ENCODE peak calls at places on chromosomes 12 and 14, in ten cellular contexts. O is neural crest cell; I is stimulated activated CD8-positive, alpha-beta memory T cell treated with anti-CD3 and anti-CD28 coated beads, Interleukin-15, amount 100 ng/mL, for 24 hours; Y is AG10803; K is effector memory CD4-positive, alpha-beta T cell; E is T follicular helper cell; X is PC-3; L is GM13977; W is NCI-H1105 treated with DMSO at 0.1 percent for 48 hours; M is HT1080. T is an unnamed sample.

GRCh38 chr14:104975481-104976197 is 2.5 kb downstream of the AHNAK2 start:
- DNase-seq in K (no peak), L (peak; percentile 56), W (no peak), O (no peak), E (no peak), M (no peak), Y (no peak), X (no peak), I (no peak), T (no peak)

GRCh38 chr12:14366211-14366762 is 805 bp downstream of the ATF7IP start:
- DNase-seq in K (no peak), L (no peak), Y (peak; percentile 45), W (peak; percentile 38), X (peak; percentile 29), M (no peak), O (no peak), I (no peak), E (no peak), T (no peak)

GRCh38 chr14:101584049-101584859 is 23.0 kb downstream of the DIO3 start:
- DNase-seq in X (no peak), W (no peak), O (no peak), K (no peak), E (no peak), L (no peak), Y (peak; percentile 84), M (no peak), I (no peak), T (no peak)

GRCh38 chr14:45891417-45892080 is 638.5 kb upstream of the MIS18BP1 start:
- DNase-seq in M (peak; percentile 24), I (no peak), E (no peak), L (no peak), X (peak; percentile 87), Y (no peak), O (peak; percentile 9), W (peak; percentile 97), K (no peak), T (peak; percentile 23)

GRCh38 chr14:89924224-89924623 is 30.3 kb downstream of the EFCAB11 start:
- DNase-seq in I (no peak), K (no peak), L (no peak), E (no peak), X (no peak), M (no peak), O (no peak), Y (peak; percentile 29), W (no peak), T (no peak)

GRCh38 chr14:26687438-26687837 is 89.6 kb upstream of the NOVA1 start:
- DNase-seq in L (no peak), E (no peak), O (no peak), M (no peak), K (no peak), I (no peak), Y (no peak), X (no peak), W (no peak), T (no peak)

GRCh38 chr12:104733717-104734175 is 224.3 kb downstream of the SLC41A2 start:
- DNase-seq in M (no peak), E (no peak), Y (no peak), L (peak; percentile 55), I (no peak), W (no peak), K (no peak), O (no peak), X (peak; percentile 44), T (no peak)

GRCh38 chr14:66359500-66359899 is 126.7 kb upstream of the CCDC196 start:
- DNase-seq in X (peak; percentile 70), E (no peak), W (peak; percentile 81), Y (peak; percentile 75), I (no peak), K (no peak), M (peak; percentile 30), L (peak; percentile 46), O (peak; percentile 32), T (peak; percentile 68)

GRCh38 chr12:2212971-2213869 is 160.4 kb downstream of the CACNA1C start:
- DNase-seq in K (no peak), X (no peak), I (no peak), M (no peak), W (no peak), O (no peak), L (no peak), Y (no peak), E (no peak), T (peak; percentile 12)

GRCh38 chr12:27610380-27610779 is 85.9 kb upstream of the REP15 start:
- DNase-seq in Y (peak; percentile 76), E (no peak), I (no peak), K (no peak), W (no peak), O (no peak), X (peak; percentile 88), L (no peak), M (peak; percentile 38), T (no peak)

GRCh38 chr12:57632369-57632897 is 568 bp downstream of the B4GALNT1 start:
- DNase-seq in L (peak; percentile 38), I (no peak), W (peak; percentile 17), E (no peak), Y (peak; percentile 17), X (peak; percentile 25), O (no peak), K (no peak), M (no peak), T (no peak)

GRCh38 chr12:93552427-93552826 is 20.0 kb upstream of the SOCS2 start:
- DNase-seq in O (no peak), M (no peak), K (no peak), Y (no peak), E (no peak), X (no peak), L (no peak), W (no peak), I (no peak), T (no peak)

GRCh38 chr12:110426300-110426910 is 22.9 kb upstream of the ANAPC7 start:
- DNase-seq in K (no peak), E (no peak), L (no peak), O (no peak), X (no peak), Y (peak; percentile 58), I (no peak), W (no peak), M (no peak), T (no peak)

GRCh38 chr12:2169964-2170363 is 117.2 kb downstream of the CACNA1C start:
- DNase-seq in Y (peak; percentile 64), M (no peak), K (no peak), X (no peak), L (no peak), W (no peak), O (no peak), E (no peak), I (no peak), T (no peak)

GRCh38 chr14:105201928-105202513 is 20.9 kb upstream of the NUDT14 start:
- DNase-seq in E (no peak), K (no peak), X (no peak), Y (no peak), W (no peak), L (no peak), M (no peak), O (no peak), I (no peak), T (no peak)

GRCh38 chr12:49233842-49234526 is 30.9 kb upstream of the TUBA1C start:
- DNase-seq in I (no peak), L (peak; percentile 29), M (no peak), X (no peak), O (no peak), K (no peak), Y (no peak), E (no peak), W (peak; percentile 93), T (no peak)

GRCh38 chr12:26833692-26834168 is 736 bp upstream of the ITPR2 start:
- DNase-seq in Y (no peak), K (no peak), X (peak; percentile 34), I (no peak), E (no peak), W (peak; percentile 56), M (no peak), L (peak; percentile 65), O (peak; percentile 13), T (peak; percentile 60)

GRCh38 chr12:122159879-122160278 is 14.1 kb downstream of the IL31 start:
- DNase-seq in O (no peak), Y (no peak), E (no peak), M (no peak), I (no peak), X (no peak), L (no peak), W (no peak), K (no peak), T (no peak)

GRCh38 chr14:106635569-106635968 is 1109.2 kb downstream of the TMEM121 start:
- DNase-seq in E (no peak), I (no peak), Y (no peak), X (no peak), M (no peak), O (no peak), L (no peak), K (no peak), W (no peak), T (no peak)

GRCh38 chr12:113005759-113006158 is 27.4 kb downstream of the OAS2 start:
- DNase-seq in X (peak; percentile 45), I (no peak), E (no peak), L (no peak), M (no peak), Y (peak; percentile 3), O (no peak), W (no peak), K (no peak), T (no peak)

GRCh38 chr12:96886998-96887677 is 19.9 kb upstream of the NEDD1 start:
- DNase-seq in M (no peak), L (no peak), E (no peak), X (no peak), O (no peak), W (no peak), Y (peak; percentile 25), K (no peak), I (no peak), T (no peak)

GRCh38 chr12:67428431-67428830 is 159.3 kb downstream of the CAND1 start:
- DNase-seq in K (no peak), O (no peak), E (no peak), I (no peak), Y (no peak), W (no peak), M (no peak), X (peak; percentile 76), L (no peak), T (peak; percentile 41)

GRCh38 chr14:88468396-88468795 is 82.9 kb downstream of the SPATA7 start:
- DNase-seq in E (no peak), O (no peak), X (peak; percentile 69), I (no peak), Y (peak; percentile 55), M (peak; percentile 8), W (no peak), L (no peak), K (no peak), T (peak; percentile 10)

GRCh38 chr12:118109088-118109487 is 5.3 kb upstream of the VSIG10 start:
- DNase-seq in O (no peak), L (no peak), X (no peak), M (no peak), E (no peak), W (no peak), I (no peak), K (no peak), Y (no peak), T (no peak)

GRCh38 chr14:20418501-20418909 is 5.2 kb upstream of the TEP1 start:
- DNase-seq in W (no peak), E (no peak), Y (no peak), I (no peak), M (no peak), K (no peak), L (no peak), O (no peak), X (no peak), T (no peak)

GRCh38 chr14:63174760-63175191 is 29.5 kb upstream of the RHOJ start:
- DNase-seq in K (no peak), W (peak; percentile 62), M (peak; percentile 72), X (peak; percentile 63), I (no peak), O (peak; percentile 26), E (no peak), Y (peak; percentile 69), L (peak; percentile 20), T (peak; percentile 56)

GRCh38 chr14:35122696-35123387 is 490 bp downstream of the PRORP start:
- DNase-seq in I (peak; percentile 6), K (no peak), M (no peak), O (no peak), L (no peak), X (peak; percentile 41), W (peak; percentile 55), E (no peak), Y (peak; percentile 54), T (peak; percentile 22)

GRCh38 chr14:102063092-102063807 is 23.6 kb downstream of the HSP90AA1 start:
- DNase-seq in M (peak; percentile 83), W (peak; percentile 57), K (peak; percentile 60), O (peak; percentile 63), Y (peak; percentile 90), E (peak; percentile 58), L (peak; percentile 81), I (peak; percentile 44), X (peak; percentile 96), T (peak; percentile 87)

T was measured in kidney tubule cell.